ENCODE peak calls at places on chromosome 18, in six cellular contexts. M, H, S, P, Y and Q are unnamed samples.

GRCh38 chr18:57561728-57562423 is 24.6 kb downstream of the FECH start:
- ATAC-seq in M (peak), H (peak), S (peak), P (peak), Y (peak), Q (peak)

GRCh38 chr18:37441821-37442220 is 123.8 kb downstream of the CELF4 start:
- ATAC-seq in M (no peak), H (no peak), S (no peak), P (no peak), Y (no peak), Q (no peak)

GRCh38 chr18:63244585-63244984 is 75.0 kb downstream of the BCL2 start:
- ATAC-seq in M (no peak), H (no peak), S (no peak), P (peak), Y (no peak), Q (no peak)

GRCh38 chr18:74493689-74494088 is 2.5 kb upstream of the CNDP2 start:
- ATAC-seq in M (no peak), H (no peak), S (peak), P (no peak), Y (no peak), Q (no peak)

GRCh38 chr18:49886891-49887764 is 73.8 kb upstream of the ACAA2 start:
- ATAC-seq in M (no peak), H (no peak), S (no peak), P (no peak), Y (no peak), Q (peak)

GRCh38 chr18:12500986-12501385 is 93.3 kb downstream of the PRELID3A start:
- ATAC-seq in M (no peak), H (no peak), S (no peak), P (no peak), Y (no peak), Q (no peak)

GRCh38 chr18:55328301-55328700 is 259.7 kb downstream of the TCF4 start:
- ATAC-seq in M (peak), H (peak), S (peak), P (peak), Y (no peak), Q (no peak)

GRCh38 chr18:77127769-77128671 is 4.6 kb downstream of the MBP start:
- ATAC-seq in M (peak), H (peak), S (peak), P (peak), Y (peak), Q (no peak)

GRCh38 chr18:50453732-50454131 is 78.9 kb downstream of the SKA1 start:
- ATAC-seq in M (no peak), H (no peak), S (no peak), P (no peak), Y (no peak), Q (no peak)

GRCh38 chr18:3554091-3554601 is 104.2 kb downstream of the TGIF1 start:
- ATAC-seq in M (no peak), H (no peak), S (no peak), P (no peak), Y (no peak), Q (no peak)

GRCh38 chr18:35024965-35025364 is 16.2 kb upstream of the MAPRE2 start:
- ATAC-seq in M (no peak), H (peak), S (no peak), P (peak), Y (no peak), Q (no peak)

GRCh38 chr18:25497395-25497794 is 145.4 kb upstream of the ZNF521 start:
- ATAC-seq in M (no peak), H (no peak), S (no peak), P (no peak), Y (no peak), Q (no peak)

GRCh38 chr18:8657873-8658521 is 47.4 kb upstream of the MTCL1 start:
- ATAC-seq in M (no peak), H (no peak), S (no peak), P (no peak), Y (no peak), Q (no peak)

GRCh38 chr18:63309422-63309821 is 10.1 kb downstream of the BCL2 start:
- ATAC-seq in M (no peak), H (no peak), S (no peak), P (no peak), Y (peak), Q (peak)

GRCh38 chr18:58966704-58967103 is 102.0 kb downstream of the ZNF532 start:
- ATAC-seq in M (no peak), H (no peak), S (peak), P (no peak), Y (no peak), Q (no peak)

GRCh38 chr18:2914844-2915243 is 68.0 kb downstream of the EMILIN2 start:
- ATAC-seq in M (no peak), H (peak), S (no peak), P (peak), Y (no peak), Q (no peak)

GRCh38 chr18:13756261-13756660 is 29.8 kb downstream of the RNMT start:
- ATAC-seq in M (no peak), H (no peak), S (no peak), P (no peak), Y (no peak), Q (no peak)

GRCh38 chr18:8339958-8340357 is 269.3 kb upstream of the RAB12 start:
- ATAC-seq in M (no peak), H (peak), S (no peak), P (no peak), Y (no peak), Q (no peak)

GRCh38 chr18:49111191-49111988 is 160.6 kb upstream of the SMAD7 start:
- ATAC-seq in M (peak), H (no peak), S (no peak), P (no peak), Y (peak), Q (peak)

GRCh38 chr18:26920644-26921043 is 55.1 kb upstream of the AQP4 start:
- ATAC-seq in M (no peak), H (no peak), S (no peak), P (no peak), Y (no peak), Q (no peak)

GRCh38 chr18:69956655-69957054 is 9.0 kb upstream of the CD226 start:
- ATAC-seq in M (no peak), H (no peak), S (no peak), P (no peak), Y (peak), Q (peak)

GRCh38 chr18:29188760-29189159 is 1011.8 kb upstream of the CDH2 start:
- ATAC-seq in M (no peak), H (no peak), S (no peak), P (no peak), Y (no peak), Q (no peak)

GRCh38 chr18:10877974-10878373 is 271.4 kb downstream of the PIEZO2 start:
- ATAC-seq in M (no peak), H (no peak), S (no peak), P (no peak), Y (no peak), Q (no peak)

GRCh38 chr18:72941001-72941400 is 73.2 kb upstream of the NETO1 start:
- ATAC-seq in M (no peak), H (no peak), S (no peak), P (no peak), Y (no peak), Q (no peak)

GRCh38 chr18:39842042-39842791 is 2112.8 kb upstream of the PIK3C3 start:
- ATAC-seq in M (no peak), H (no peak), S (no peak), P (no peak), Y (no peak), Q (no peak)

GRCh38 chr18:22045221-22045918 is 124.0 kb upstream of the GATA6 start:
- ATAC-seq in M (no peak), H (no peak), S (no peak), P (no peak), Y (no peak), Q (no peak)